ENCODE peak calls at places on chromosomes 3 and 15, in ten cellular contexts. V is effector CD4-positive, alpha-beta T cell; W is epithelial cell of esophagus; F is GM04504; D is SW 1271; P is NCI-H1105; Z is transverse colon; L is activated naive CD4-positive, alpha-beta T cell treated with anti-CD3 and anti-CD28 coated beads for 36 hours; Y is NCI-H1092; R is AG09319. G is an unnamed sample.

GRCh38 chr3:5251196-5251583 is 63.7 kb downstream of the EDEM1 start:
- DNase-seq in V (no peak), W (no peak), F (no peak), D (no peak), P (no peak), Z (no peak), L (no peak), Y (no peak), R (no peak), G (no peak)

GRCh38 chr3:33250712-33251111 is 26.5 kb upstream of the FBXL2 start:
- DNase-seq in V (no peak), W (no peak), F (no peak), D (no peak), P (no peak), Z (no peak), L (no peak), Y (no peak), R (no peak), G (no peak)

GRCh38 chr15:85730001-85730820 is 64.5 kb downstream of the KLHL25 start:
- DNase-seq in V (peak), W (peak), F (no peak), D (peak), P (peak), Z (no peak), L (peak), Y (peak), R (no peak), G (peak)

GRCh38 chr3:160200328-160200727 is 24.9 kb upstream of the C3orf80 start:
- DNase-seq in V (no peak), W (no peak), F (no peak), D (no peak), P (peak), Z (no peak), L (no peak), Y (peak), R (no peak), G (no peak)

GRCh38 chr15:38600241-38600640 is 35.6 kb upstream of the RASGRP1 start:
- DNase-seq in V (no peak), W (no peak), F (no peak), D (no peak), P (no peak), Z (no peak), L (no peak), Y (no peak), R (no peak), G (no peak)

GRCh38 chr15:92807971-92808571 is 92.1 kb upstream of the CHD2 start:
- DNase-seq in V (no peak), W (peak), F (no peak), D (peak), P (no peak), Z (peak), L (peak), Y (no peak), R (no peak), G (no peak)

GRCh38 chr15:61743352-61743909 is 316.8 kb downstream of the VPS13C start:
- DNase-seq in V (no peak), W (no peak), F (no peak), D (no peak), P (no peak), Z (no peak), L (no peak), Y (no peak), R (no peak), G (no peak)

GRCh38 chr15:32993285-32993684 is 201.2 kb downstream of the FMN1 start:
- DNase-seq in V (no peak), W (peak), F (no peak), D (no peak), P (no peak), Z (no peak), L (no peak), Y (no peak), R (no peak), G (no peak)

GRCh38 chr3:58012302-58012701 is 4.1 kb downstream of the FLNB start:
- DNase-seq in V (no peak), W (no peak), F (no peak), D (no peak), P (no peak), Z (no peak), L (no peak), Y (no peak), R (no peak), G (no peak)

GRCh38 chr3:196987022-196987421 is 18.4 kb upstream of the PIGZ start:
- DNase-seq in V (no peak), W (no peak), F (no peak), D (no peak), P (no peak), Z (no peak), L (no peak), Y (no peak), R (no peak), G (no peak)

GRCh38 chr15:48426941-48427340 is 95.7 kb downstream of the DUT start:
- DNase-seq in V (no peak), W (no peak), F (no peak), D (no peak), P (no peak), Z (no peak), L (no peak), Y (no peak), R (no peak), G (no peak)

GRCh38 chr15:49045691-49046112 is 544 bp downstream of the SECISBP2L start:
- DNase-seq in V (no peak), W (peak), F (peak), D (no peak), P (no peak), Z (no peak), L (peak), Y (no peak), R (no peak), G (no peak)

GRCh38 chr3:46661776-46662766 is 31.4 kb downstream of the ALS2CL start:
- DNase-seq in V (no peak), W (no peak), F (no peak), D (no peak), P (no peak), Z (peak), L (no peak), Y (no peak), R (no peak), G (no peak)

GRCh38 chr3:21795863-21796392 is 44.9 kb upstream of the ZNF385D start:
- DNase-seq in V (no peak), W (peak), F (no peak), D (no peak), P (no peak), Z (no peak), L (no peak), Y (no peak), R (no peak), G (no peak)

GRCh38 chr3:159390656-159391055 is 588.8 kb downstream of the MFSD1 start:
- DNase-seq in V (no peak), W (no peak), F (no peak), D (no peak), P (no peak), Z (no peak), L (no peak), Y (no peak), R (no peak), G (no peak)

GRCh38 chr3:159804726-159805410 is 183.8 kb upstream of the IL12A start:
- DNase-seq in V (no peak), W (peak), F (peak), D (peak), P (peak), Z (peak), L (peak), Y (peak), R (peak), G (no peak)

GRCh38 chr3:40780801-40781406 is 256.1 kb downstream of the ZNF621 start:
- DNase-seq in V (no peak), W (peak), F (no peak), D (no peak), P (no peak), Z (no peak), L (no peak), Y (peak), R (peak), G (no peak)

G was measured in HS-5.